ENCODE peak calls at places on chromosomes 13 and 19, in four cellular contexts. One of them, this sample, is unnamed.

GRCh38 chr19:48681127-48681470 is 8.3 kb upstream of the NTN5 start:
- DNase-seq in tibial nerve: no peak
- DNase-seq in CD8-positive, alpha-beta memory T cell: no peak
- DNase-seq in iPS DF 6.9: no peak
- DNase-seq in this sample: no peak

GRCh38 chr13:70784590-70784989 is 676.3 kb upstream of the KLHL1 start:
- DNase-seq in tibial nerve: no peak
- DNase-seq in CD8-positive, alpha-beta memory T cell: no peak
- DNase-seq in iPS DF 6.9: no peak
- DNase-seq in this sample: no peak

GRCh38 chr19:46863818-46864629 is 3.2 kb downstream of the ARHGAP35 start:
- DNase-seq in tibial nerve: no peak
- DNase-seq in CD8-positive, alpha-beta memory T cell: no peak
- DNase-seq in iPS DF 6.9: no peak
- DNase-seq in this sample: no peak

GRCh38 chr13:51925865-51926527 is 64.2 kb downstream of the CCDC70 start:
- DNase-seq in tibial nerve: no peak
- DNase-seq in CD8-positive, alpha-beta memory T cell: no peak
- DNase-seq in iPS DF 6.9: no peak
- DNase-seq in this sample: no peak

GRCh38 chr19:892243-892996 is 567 bp downstream of the MED16 start:
- DNase-seq in tibial nerve: no peak
- DNase-seq in CD8-positive, alpha-beta memory T cell: peak; percentile 44
- DNase-seq in iPS DF 6.9: no peak
- DNase-seq in this sample: no peak

GRCh38 chr19:6092329-6093286 is 17.7 kb downstream of the RFX2 start:
- DNase-seq in tibial nerve: peak; percentile 58
- DNase-seq in CD8-positive, alpha-beta memory T cell: no peak
- DNase-seq in iPS DF 6.9: no peak
- DNase-seq in this sample: peak; percentile 39

GRCh38 chr19:688214-688613 is 7.0 kb downstream of the PRSS57 start:
- DNase-seq in tibial nerve: no peak
- DNase-seq in CD8-positive, alpha-beta memory T cell: no peak
- DNase-seq in iPS DF 6.9: no peak
- DNase-seq in this sample: no peak

GRCh38 chr13:32911506-32911905 is 104.7 kb upstream of the KL start:
- DNase-seq in tibial nerve: no peak
- DNase-seq in CD8-positive, alpha-beta memory T cell: no peak
- DNase-seq in iPS DF 6.9: peak; percentile 33
- DNase-seq in this sample: no peak

GRCh38 chr13:30877335-30877734 is 28.7 kb upstream of the MEDAG start:
- DNase-seq in tibial nerve: no peak
- DNase-seq in CD8-positive, alpha-beta memory T cell: no peak
- DNase-seq in iPS DF 6.9: no peak
- DNase-seq in this sample: no peak

GRCh38 chr19:8965887-8966286 is 44.3 kb downstream of the MUC16 start:
- DNase-seq in tibial nerve: no peak
- DNase-seq in CD8-positive, alpha-beta memory T cell: no peak
- DNase-seq in iPS DF 6.9: no peak
- DNase-seq in this sample: no peak

GRCh38 chr13:23619073-23619855 is 49.1 kb downstream of the TNFRSF19 start:
- DNase-seq in tibial nerve: no peak
- DNase-seq in CD8-positive, alpha-beta memory T cell: no peak
- DNase-seq in iPS DF 6.9: no peak
- DNase-seq in this sample: no peak

GRCh38 chr13:114179087-114179658 is at the start of gene CFAP97D2:
- DNase-seq in tibial nerve: no peak
- DNase-seq in CD8-positive, alpha-beta memory T cell: no peak
- DNase-seq in iPS DF 6.9: no peak
- DNase-seq in this sample: no peak

GRCh38 chr19:42081584-42082258 is 5.8 kb downstream of the ZNF574 start:
- DNase-seq in tibial nerve: no peak
- DNase-seq in CD8-positive, alpha-beta memory T cell: no peak
- DNase-seq in iPS DF 6.9: no peak
- DNase-seq in this sample: no peak

GRCh38 chr13:24271611-24272451 is 37.5 kb upstream of the C1QTNF9 start:
- DNase-seq in tibial nerve: no peak
- DNase-seq in CD8-positive, alpha-beta memory T cell: peak; percentile 52
- DNase-seq in iPS DF 6.9: no peak
- DNase-seq in this sample: no peak

GRCh38 chr13:28047784-28048388 is 52.5 kb downstream of the FLT3 start:
- DNase-seq in tibial nerve: no peak
- DNase-seq in CD8-positive, alpha-beta memory T cell: no peak
- DNase-seq in iPS DF 6.9: no peak
- DNase-seq in this sample: no peak

GRCh38 chr19:7152568-7152967 is 83.1 kb downstream of the ZNF557 start:
- DNase-seq in tibial nerve: no peak
- DNase-seq in CD8-positive, alpha-beta memory T cell: no peak
- DNase-seq in iPS DF 6.9: no peak
- DNase-seq in this sample: no peak
- H3K9me3 ChIP-seq in tibial nerve: no peaks in the 10 kb centered on the region
- H3K9me3 ChIP-seq in CD8-positive, alpha-beta memory T cell: no peaks in the 10 kb centered on the region
- H3K9me3 ChIP-seq in iPS DF 6.9: no peaks in the 10 kb centered on the region
- H3K9me3 ChIP-seq in this sample: no peaks in the 10 kb centered on the region

GRCh38 chr19:12139309-12139708 is 841 bp downstream of the ZNF20 start:
- DNase-seq in tibial nerve: no peak
- DNase-seq in CD8-positive, alpha-beta memory T cell: no peak
- DNase-seq in iPS DF 6.9: no peak
- DNase-seq in this sample: no peak

GRCh38 chr19:12140545-12141404 is 625 bp upstream of the ZNF20 start:
- DNase-seq in tibial nerve: peak; percentile 72
- DNase-seq in CD8-positive, alpha-beta memory T cell: peak; percentile 79
- DNase-seq in iPS DF 6.9: peak; percentile 79
- DNase-seq in this sample: peak; percentile 80

GRCh38 chr19:12141405-12141736 is 1.2 kb upstream of the ZNF20 start:
- DNase-seq in tibial nerve: no peak
- DNase-seq in CD8-positive, alpha-beta memory T cell: no peak
- DNase-seq in iPS DF 6.9: no peak
- DNase-seq in this sample: no peak

GRCh38 chr19:12139885-12140544 is at the start of gene ZNF20:
- DNase-seq in tibial nerve: peak; percentile 95
- DNase-seq in CD8-positive, alpha-beta memory T cell: peak; percentile 86
- DNase-seq in iPS DF 6.9: peak; percentile 77
- DNase-seq in this sample: peak; percentile 94

GRCh38 chr19:12137541-12137940 is 2.6 kb downstream of the ZNF20 start:
- DNase-seq in tibial nerve: no peak
- DNase-seq in CD8-positive, alpha-beta memory T cell: no peak
- DNase-seq in iPS DF 6.9: no peak
- DNase-seq in this sample: no peak
- H3K9me3 ChIP-seq in tibial nerve: no peaks in the 10 kb centered on the region
- H3K9me3 ChIP-seq in CD8-positive, alpha-beta memory T cell: peaks cover 14% of the 10 kb centered on the region
- H3K9me3 ChIP-seq in iPS DF 6.9: peaks cover 10% of the 10 kb centered on the region
- H3K9me3 ChIP-seq in this sample: peaks cover 33% of the 10 kb centered on the region

GRCh38 chr13:19062019-19062646 is 119.5 kb downstream of the TUBA3C start:
- DNase-seq in tibial nerve: no peak
- DNase-seq in CD8-positive, alpha-beta memory T cell: no peak
- DNase-seq in iPS DF 6.9: no peak
- DNase-seq in this sample: no peak
- H3K9me3 ChIP-seq in tibial nerve: no peaks in the 10 kb centered on the region
- H3K9me3 ChIP-seq in CD8-positive, alpha-beta memory T cell: no peaks in the 10 kb centered on the region
- H3K9me3 ChIP-seq in iPS DF 6.9: peaks cover 31% of the 10 kb centered on the region
- H3K9me3 ChIP-seq in this sample: peaks cover 11% of the 10 kb centered on the region

GRCh38 chr19:19704836-19705235 is 28.1 kb downstream of the ZNF14 start:
- DNase-seq in tibial nerve: no peak
- DNase-seq in CD8-positive, alpha-beta memory T cell: no peak
- DNase-seq in iPS DF 6.9: no peak
- DNase-seq in this sample: no peak
- H3K9me3 ChIP-seq in tibial nerve: peaks cover 11% of the 10 kb centered on the region
- H3K9me3 ChIP-seq in CD8-positive, alpha-beta memory T cell: peaks cover 30% of the 10 kb centered on the region
- H3K9me3 ChIP-seq in iPS DF 6.9: peaks cover 1% of the 10 kb centered on the region
- H3K9me3 ChIP-seq in this sample: peaks cover 36% of the 10 kb centered on the region

DNA sequence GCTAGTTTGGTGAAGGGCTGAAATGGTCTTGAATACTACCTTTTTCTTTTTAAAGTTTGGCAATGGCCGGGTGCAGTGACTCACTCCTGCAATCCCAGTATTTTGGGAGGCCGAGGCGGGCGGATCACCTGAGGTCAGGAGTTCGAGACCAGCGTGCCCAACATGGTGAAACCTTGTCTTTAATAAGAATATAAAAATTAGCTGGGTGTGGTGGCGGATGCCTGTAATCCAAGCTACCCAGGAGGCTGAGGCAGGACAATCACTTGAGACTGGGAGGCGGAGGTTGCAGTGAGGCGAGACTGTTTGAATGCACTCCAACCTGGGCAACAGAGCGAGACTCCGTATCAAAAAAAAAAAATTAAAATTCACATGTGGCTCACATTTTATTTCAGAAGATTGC is 880 bp upstream of the ZNF723 start:
- DNase-seq in tibial nerve: no peak
- DNase-seq in CD8-positive, alpha-beta memory T cell: no peak
- DNase-seq in iPS DF 6.9: no peak
- DNase-seq in this sample: no peak
- H3K9me3 ChIP-seq in tibial nerve: no peaks in the 10 kb centered on the region
- H3K9me3 ChIP-seq in CD8-positive, alpha-beta memory T cell: no peaks in the 10 kb centered on the region
- H3K9me3 ChIP-seq in iPS DF 6.9: peaks cover 9% of the 10 kb centered on the region
- H3K9me3 ChIP-seq in this sample: no peaks in the 10 kb centered on the region

DNA sequence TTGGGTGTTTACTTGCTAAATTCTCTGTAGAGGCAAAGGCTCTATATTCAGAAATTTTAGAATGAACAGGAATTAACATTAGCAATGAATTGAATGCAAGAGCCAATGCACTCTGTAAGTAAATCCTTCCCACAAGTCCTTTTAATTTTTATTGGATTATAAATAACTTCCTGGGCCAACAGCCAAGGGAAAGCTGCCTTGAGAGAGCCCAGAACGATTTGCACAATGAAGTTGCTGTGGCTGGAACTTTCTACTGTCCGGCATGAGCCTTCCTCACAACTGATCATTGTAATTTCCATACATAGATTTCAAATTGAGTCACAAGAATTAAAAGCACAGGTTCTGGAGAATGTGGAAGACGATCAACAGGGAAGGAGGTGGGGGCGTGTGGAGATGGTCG is 110.5 kb downstream of the SOX1 start:
- DNase-seq in tibial nerve: no peak
- DNase-seq in CD8-positive, alpha-beta memory T cell: no peak
- DNase-seq in iPS DF 6.9: no peak
- DNase-seq in this sample: no peak
- H3K9me3 ChIP-seq in tibial nerve: no peaks in the 10 kb centered on the region
- H3K9me3 ChIP-seq in CD8-positive, alpha-beta memory T cell: no peaks in the 10 kb centered on the region
- H3K9me3 ChIP-seq in iPS DF 6.9: no peaks in the 10 kb centered on the region
- H3K9me3 ChIP-seq in this sample: peaks cover 7% of the 10 kb centered on the region

GRCh38 chr19:40057166-40057565 is 1.1 kb upstream of the ZNF780B start:
- DNase-seq in tibial nerve: no peak
- DNase-seq in CD8-positive, alpha-beta memory T cell: no peak
- DNase-seq in iPS DF 6.9: no peak
- DNase-seq in this sample: no peak

GRCh38 chr19:40056505-40056904 is 474 bp upstream of the ZNF780B start:
- DNase-seq in tibial nerve: no peak
- DNase-seq in CD8-positive, alpha-beta memory T cell: no peak
- DNase-seq in iPS DF 6.9: no peak
- DNase-seq in this sample: no peak

GRCh38 chr19:40055049-40055448 is 982 bp downstream of the ZNF780B start:
- DNase-seq in tibial nerve: no peak
- DNase-seq in CD8-positive, alpha-beta memory T cell: no peak
- DNase-seq in iPS DF 6.9: no peak
- DNase-seq in this sample: no peak

GRCh38 chr19:40055832-40056504 is at the start of gene ZNF780B:
- DNase-seq in tibial nerve: peak; percentile 16
- DNase-seq in CD8-positive, alpha-beta memory T cell: peak; percentile 50
- DNase-seq in iPS DF 6.9: peak; percentile 52
- DNase-seq in this sample: peak; percentile 20

GRCh38 chr19:40059624-40060023 is 3.6 kb upstream of the ZNF780B start:
- DNase-seq in tibial nerve: no peak
- DNase-seq in CD8-positive, alpha-beta memory T cell: no peak
- DNase-seq in iPS DF 6.9: no peak
- DNase-seq in this sample: no peak
- H3K9me3 ChIP-seq in tibial nerve: no peaks in the 10 kb centered on the region
- H3K9me3 ChIP-seq in CD8-positive, alpha-beta memory T cell: peaks cover 5% of the 10 kb centered on the region
- H3K9me3 ChIP-seq in iPS DF 6.9: no peaks in the 10 kb centered on the region
- H3K9me3 ChIP-seq in this sample: peaks cover 26% of the 10 kb centered on the region

DNA sequence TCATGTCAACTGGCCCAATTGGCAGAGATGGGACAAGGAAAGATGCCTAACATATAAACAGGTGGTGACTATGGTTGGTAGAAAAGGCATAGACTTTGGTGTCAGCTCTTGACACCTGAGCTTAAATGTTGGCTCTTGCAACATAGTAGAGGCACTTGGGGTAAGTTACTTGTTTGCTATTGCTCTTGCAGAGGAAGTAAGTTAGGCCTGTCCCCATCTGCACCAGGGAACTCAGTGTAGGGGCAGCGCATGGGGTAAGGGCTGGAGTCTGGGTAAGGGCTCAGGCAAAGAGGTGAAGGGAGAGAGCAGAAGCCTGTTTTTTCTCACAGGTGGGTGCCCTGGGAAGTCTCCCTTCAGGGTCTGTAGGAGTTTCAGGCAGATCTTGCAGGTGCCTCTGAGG is 27.6 kb downstream of the ERICH6B start:
- DNase-seq in tibial nerve: no peak
- DNase-seq in CD8-positive, alpha-beta memory T cell: no peak
- DNase-seq in iPS DF 6.9: no peak
- DNase-seq in this sample: no peak
- H3K9me3 ChIP-seq in tibial nerve: no peaks in the 10 kb centered on the region
- H3K9me3 ChIP-seq in CD8-positive, alpha-beta memory T cell: no peaks in the 10 kb centered on the region
- H3K9me3 ChIP-seq in iPS DF 6.9: no peaks in the 10 kb centered on the region
- H3K9me3 ChIP-seq in this sample: no peaks in the 10 kb centered on the region

DNA sequence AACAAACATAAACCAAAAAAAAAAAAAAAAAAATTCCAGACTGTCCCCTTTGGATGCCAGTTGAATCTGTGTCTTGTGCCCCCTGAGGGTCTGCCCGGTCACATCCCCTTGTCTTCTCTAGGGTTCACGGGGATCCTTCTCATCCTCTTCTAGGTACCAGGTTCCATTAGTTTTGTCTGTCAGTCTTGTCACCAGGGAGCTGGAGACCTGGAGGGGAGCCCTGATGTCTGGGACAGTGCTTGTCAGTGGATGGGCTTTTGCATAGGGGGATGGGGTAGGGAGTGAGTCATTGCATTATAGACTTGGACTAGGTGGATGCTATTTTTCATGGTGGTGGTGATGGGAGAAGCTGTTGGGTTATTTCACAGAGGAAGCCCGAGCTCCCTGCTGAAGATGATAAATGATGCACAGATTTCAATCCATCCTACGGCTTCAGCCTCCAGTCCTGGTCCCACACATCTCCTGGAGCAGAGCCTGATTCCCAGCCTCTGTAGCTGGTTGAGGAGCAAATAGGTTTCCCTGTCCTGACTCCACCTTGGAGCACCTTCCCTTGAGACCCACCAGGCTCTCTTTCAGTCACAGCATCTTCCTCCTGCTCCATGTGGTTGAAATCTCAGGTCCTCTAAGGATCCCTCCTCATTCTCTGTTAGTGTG is 26.0 kb downstream of the WTIP start:
- DNase-seq in tibial nerve: no peak
- DNase-seq in CD8-positive, alpha-beta memory T cell: no peak
- DNase-seq in iPS DF 6.9: no peak
- DNase-seq in this sample: no peak
- H3K9me3 ChIP-seq in tibial nerve: no peaks in the 10 kb centered on the region
- H3K9me3 ChIP-seq in CD8-positive, alpha-beta memory T cell: no peaks in the 10 kb centered on the region
- H3K9me3 ChIP-seq in iPS DF 6.9: no peaks in the 10 kb centered on the region
- H3K9me3 ChIP-seq in this sample: no peaks in the 10 kb centered on the region